ENCODE peak calls at places on chromosome 15, in eight cellular contexts. Y, R, C, H, Z, D, F and P are unnamed samples.

GRCh38 chr15:52427804-52428203 is 100.9 kb downstream of the MYO5A start:
- DNase-seq in Z (peak), Y (peak), R (no peak), C (no peak), F (peak), H (no peak), D (no peak), P (peak)

GRCh38 chr15:53974813-53975212 is 3.4 kb upstream of the UNC13C start:
- DNase-seq in Z (no peak), Y (no peak), F (peak), C (no peak), D (no peak), R (no peak), H (no peak), P (no peak)

GRCh38 chr15:62901916-62902554 is 140.5 kb upstream of the TPM1 start:
- DNase-seq in H (no peak), D (no peak), Z (no peak), R (no peak), Y (no peak), F (peak), C (no peak), P (no peak)

GRCh38 chr15:39172380-39173281 is 408.2 kb upstream of the THBS1 start:
- DNase-seq in Y (peak), C (no peak), H (no peak), F (no peak), Z (no peak), R (no peak), D (no peak), P (no peak)

GRCh38 chr15:43440721-43441281 is 52.2 kb downstream of the TP53BP1 start:
- DNase-seq in D (peak), Z (no peak), Y (peak), C (peak), F (peak), H (no peak), R (no peak), P (peak)

GRCh38 chr15:88835646-88836045 is 32.4 kb downstream of the ACAN start:
- DNase-seq in Z (no peak), H (no peak), F (no peak), D (no peak), C (no peak), Y (peak), R (no peak), P (peak)

GRCh38 chr15:59424626-59425025 is 13.4 kb upstream of the FAM81A start:
- DNase-seq in R (no peak), Z (no peak), C (no peak), D (no peak), Y (no peak), H (no peak), F (no peak), P (no peak)

GRCh38 chr15:42101861-42102260 is 7.5 kb upstream of the PLA2G4D start:
- DNase-seq in F (no peak), C (no peak), H (no peak), D (no peak), R (no peak), Y (no peak), Z (no peak), P (no peak)